ENCODE peak calls at places on chromosomes 16 and 17, in nine cellular contexts. N, L, Z, R, D, X, P, M and Q are unnamed samples.
A peak's percentile ranks its signal among the peaks of the same experiment; 100 is the strongest.

GRCh38 chr17:39054111-39054645 is 87.0 kb upstream of the FBXO47 start:
- DNase-seq in N (no peak), L (peak; percentile 7), Z (no peak), R (no peak), D (no peak), X (no peak), P (peak; percentile 58), M (no peak), Q (no peak)

GRCh38 chr17:82238562-82239201 is 9.8 kb downstream of the SLC16A3 start:
- DNase-seq in N (no peak), L (peak; percentile 66), Z (peak; percentile 81), R (peak; percentile 54), D (peak; percentile 68), X (peak; percentile 91), P (peak; percentile 95), M (peak; percentile 57), Q (peak; percentile 74)

GRCh38 chr16:11310634-11310977 is 29.5 kb upstream of the PRM1 start:
- DNase-seq in N (no peak), L (no peak), Z (no peak), R (no peak), D (no peak), X (no peak), P (no peak), M (no peak), Q (no peak)

GRCh38 chr17:44999433-44999832 is 31.3 kb upstream of the C1QL1 start:
- DNase-seq in N (no peak), L (no peak), Z (no peak), R (no peak), D (no peak), X (no peak), P (no peak), M (no peak), Q (no peak)

GRCh38 chr17:69134112-69134511 is 7.6 kb downstream of the ABCA6 start:
- DNase-seq in N (no peak), L (no peak), Z (no peak), R (no peak), D (no peak), X (no peak), P (no peak), M (no peak), Q (no peak)

GRCh38 chr16:72021043-72021442 is 12.5 kb downstream of the DHODH start:
- DNase-seq in N (no peak), L (no peak), Z (no peak), R (no peak), D (no peak), X (no peak), P (no peak), M (no peak), Q (no peak)

GRCh38 chr17:7916799-7917198 is 710 bp upstream of the RNF227 start:
- DNase-seq in N (no peak), L (peak; percentile 80), Z (peak; percentile 61), R (no peak), D (no peak), X (no peak), P (peak; percentile 26), M (no peak), Q (peak; percentile 50)

GRCh38 chr16:78297066-78297666 is 197.7 kb downstream of the WWOX start:
- DNase-seq in N (no peak), L (no peak), Z (no peak), R (no peak), D (no peak), X (no peak), P (no peak), M (no peak), Q (no peak)

GRCh38 chr17:70829876-70830275 is 660.5 kb downstream of the KCNJ2 start:
- DNase-seq in N (no peak), L (peak; percentile 31), Z (no peak), R (no peak), D (no peak), X (no peak), P (no peak), M (no peak), Q (no peak)

GRCh38 chr16:86910146-86910805 is 331.9 kb downstream of the FOXL1 start:
- DNase-seq in N (no peak), L (no peak), Z (no peak), R (no peak), D (no peak), X (no peak), P (peak; percentile 38), M (no peak), Q (no peak)

GRCh38 chr16:67562918-67563707 is 787 bp downstream of the CTCF start:
- DNase-seq in N (peak; percentile 42), L (peak; percentile 33), Z (peak; percentile 33), R (peak; percentile 50), D (peak; percentile 48), X (peak; percentile 62), P (peak; percentile 55), M (no peak), Q (peak; percentile 60)

GRCh38 chr17:71869293-71869692 is 251.5 kb upstream of the SOX9 start:
- DNase-seq in N (no peak), L (no peak), Z (no peak), R (no peak), D (no peak), X (no peak), P (no peak), M (no peak), Q (no peak)

GRCh38 chr17:37702605-37703004 is 42.3 kb downstream of the HNF1B start:
- DNase-seq in N (no peak), L (peak; percentile 91), Z (peak; percentile 56), R (no peak), D (no peak), X (peak; percentile 28), P (peak; percentile 61), M (no peak), Q (peak; percentile 57)

GRCh38 chr17:46977348-46977747 is 1.7 kb downstream of the RPRML start:
- DNase-seq in N (no peak), L (peak; percentile 18), Z (peak; percentile 32), R (no peak), D (no peak), X (peak; percentile 19), P (peak; percentile 34), M (no peak), Q (no peak)

GRCh38 chr17:81939881-81940385 is 2.8 kb upstream of the PYCR1 start:
- DNase-seq in N (no peak), L (no peak), Z (no peak), R (no peak), D (no peak), X (no peak), P (no peak), M (no peak), Q (no peak)

GRCh38 chr17:42087042-42087701 is 11.1 kb downstream of the ZNF385C start:
- DNase-seq in N (no peak), L (no peak), Z (no peak), R (no peak), D (no peak), X (no peak), P (no peak), M (no peak), Q (no peak)